ENCODE peak calls at places on chromosomes 3 and 15, in four cellular contexts. X, J, Y and Q are unnamed samples.

GRCh38 chr3:4850211-4850927 is 128.9 kb upstream of the BHLHE40 start:
- DNase-seq in Y (peak; percentile 78), X (no peak), J (no peak), Q (no peak)

GRCh38 chr3:146803746-146804145 is 198.6 kb upstream of the PLSCR5 start:
- DNase-seq in X (peak; percentile 91), Y (peak; percentile 89), J (peak; percentile 60), Q (no peak)

GRCh38 chr3:99753268-99753975 is 64.2 kb upstream of the CMSS1 start:
- DNase-seq in X (peak; percentile 69), Y (peak; percentile 81), J (peak; percentile 86), Q (peak; percentile 63)

GRCh38 chr3:190514163-190515153 is 573 bp downstream of the IL1RAP start:
- DNase-seq in X (peak; percentile 38), J (peak; percentile 60), Y (peak; percentile 60), Q (peak; percentile 44)

GRCh38 chr3:152219225-152219624 is 49.5 kb upstream of the MBNL1 start:
- DNase-seq in J (no peak), X (no peak), Y (no peak), Q (no peak)

GRCh38 chr3:13829311-13829710 is 50.6 kb downstream of the WNT7A start:
- DNase-seq in J (no peak), X (no peak), Y (no peak), Q (no peak)

GRCh38 chr3:101638262-101638745 is 38.6 kb downstream of the ZBTB11 start:
- DNase-seq in X (no peak), J (no peak), Y (no peak), Q (no peak)

GRCh38 chr3:64187065-64187959 is 38.0 kb downstream of the PRICKLE2 start:
- DNase-seq in J (peak; percentile 99), X (peak; percentile 98), Y (peak; percentile 99), Q (peak; percentile 99)

GRCh38 chr15:77659350-77660321 is 26.9 kb upstream of the LINGO1 start:
- DNase-seq in Y (peak; percentile 31), X (peak; percentile 38), J (peak; percentile 25), Q (peak; percentile 28)

GRCh38 chr3:157115069-157116006 is 44.6 kb downstream of the CCNL1 start:
- DNase-seq in J (peak; percentile 38), X (peak; percentile 21), Y (peak; percentile 84), Q (peak; percentile 84)

GRCh38 chr3:73055583-73056364 is 5.7 kb upstream of the EBLN2 start:
- DNase-seq in X (no peak), J (no peak), Y (no peak), Q (peak; percentile 45)

GRCh38 chr3:25664066-25664809 is 469 bp downstream of the TOP2B start:
- DNase-seq in Y (peak; percentile 72), X (peak; percentile 39), J (peak; percentile 41), Q (no peak)

GRCh38 chr15:82043130-82043673 is 2.6 kb downstream of the MEX3B start:
- DNase-seq in J (no peak), X (no peak), Y (peak; percentile 8), Q (no peak)

GRCh38 chr3:61665121-61665520 is 103.8 kb downstream of the PTPRG start:
- DNase-seq in X (no peak), Y (no peak), J (no peak), Q (no peak)

GRCh38 chr3:172410702-172411477 is 37.4 kb downstream of the GHSR start:
- DNase-seq in J (no peak), X (no peak), Y (no peak), Q (no peak)

GRCh38 chr3:125051715-125052581 is 3.8 kb downstream of the HEG1 start:
- DNase-seq in X (peak; percentile 86), Y (peak; percentile 95), J (peak; percentile 91), Q (peak; percentile 62)

GRCh38 chr15:33021806-33022389 is 172.6 kb downstream of the FMN1 start:
- DNase-seq in X (peak; percentile 57), J (peak; percentile 75), Y (peak; percentile 52), Q (peak; percentile 69)

GRCh38 chr15:91919014-91919534 is 65.6 kb downstream of the SLCO3A1 start:
- DNase-seq in Y (peak; percentile 73), X (no peak), J (no peak), Q (no peak)

GRCh38 chr3:60588806-60589205 is 662.4 kb downstream of the FHIT start:
- DNase-seq in Y (peak; percentile 87), J (peak; percentile 85), X (peak; percentile 39), Q (peak; percentile 98)

GRCh38 chr15:50652671-50653070 is 33.9 kb downstream of the TRPM7 start:
- DNase-seq in J (no peak), Y (no peak), X (no peak), Q (no peak)

GRCh38 chr3:172647823-172648222 is 63.0 kb downstream of the NCEH1 start:
- DNase-seq in X (no peak), J (no peak), Y (no peak), Q (peak; percentile 59)

GRCh38 chr3:66692751-66693140 is 191.9 kb upstream of the LRIG1 start:
- DNase-seq in J (no peak), X (no peak), Y (peak; percentile 9), Q (no peak)

GRCh38 chr15:73800662-73801345 is 47.7 kb upstream of the INSYN1 start:
- DNase-seq in Y (peak; percentile 93), J (peak; percentile 87), X (peak; percentile 80), Q (peak; percentile 74)

GRCh38 chr3:194201953-194202666 is 66.2 kb downstream of the HES1 start:
- DNase-seq in X (no peak), Y (no peak), J (no peak), Q (peak; percentile 23)

GRCh38 chr3:194205675-194206133 is 69.8 kb downstream of the HES1 start:
- DNase-seq in X (no peak), Y (peak; percentile 33), J (no peak), Q (peak; percentile 30)

GRCh38 chr3:194204036-194204792 is 68.3 kb downstream of the HES1 start:
- DNase-seq in X (no peak), J (no peak), Y (no peak), Q (no peak)

GRCh38 chr3:194204793-194205065 is 68.8 kb downstream of the HES1 start:
- DNase-seq in X (no peak), J (no peak), Y (no peak), Q (peak; percentile 77)

GRCh38 chr3:194203482-194204035 is 67.6 kb downstream of the HES1 start:
- DNase-seq in J (no peak), X (no peak), Y (no peak), Q (peak; percentile 28)
- H3K4me3 ChIP-seq in J (no peak overlapping the region), X (no peak overlapping the region), Y (no peak overlapping the region), Q (peak overlapping the region; percentile 44)

GRCh38 chr3:12733566-12733965 is 25.5 kb downstream of the TMEM40 start:
- DNase-seq in X (no peak), Y (no peak), J (no peak), Q (no peak)

GRCh38 chr3:12729313-12729676 is 29.8 kb downstream of the TMEM40 start:
- DNase-seq in X (no peak), J (peak; percentile 60), Y (peak; percentile 68), Q (no peak)

GRCh38 chr3:12727937-12728336 is 31.1 kb downstream of the TMEM40 start:
- DNase-seq in Y (no peak), J (no peak), X (no peak), Q (no peak)

GRCh38 chr3:12727481-12727880 is 31.6 kb downstream of the TMEM40 start:
- DNase-seq in Y (no peak), X (no peak), J (no peak), Q (no peak)

DNA sequence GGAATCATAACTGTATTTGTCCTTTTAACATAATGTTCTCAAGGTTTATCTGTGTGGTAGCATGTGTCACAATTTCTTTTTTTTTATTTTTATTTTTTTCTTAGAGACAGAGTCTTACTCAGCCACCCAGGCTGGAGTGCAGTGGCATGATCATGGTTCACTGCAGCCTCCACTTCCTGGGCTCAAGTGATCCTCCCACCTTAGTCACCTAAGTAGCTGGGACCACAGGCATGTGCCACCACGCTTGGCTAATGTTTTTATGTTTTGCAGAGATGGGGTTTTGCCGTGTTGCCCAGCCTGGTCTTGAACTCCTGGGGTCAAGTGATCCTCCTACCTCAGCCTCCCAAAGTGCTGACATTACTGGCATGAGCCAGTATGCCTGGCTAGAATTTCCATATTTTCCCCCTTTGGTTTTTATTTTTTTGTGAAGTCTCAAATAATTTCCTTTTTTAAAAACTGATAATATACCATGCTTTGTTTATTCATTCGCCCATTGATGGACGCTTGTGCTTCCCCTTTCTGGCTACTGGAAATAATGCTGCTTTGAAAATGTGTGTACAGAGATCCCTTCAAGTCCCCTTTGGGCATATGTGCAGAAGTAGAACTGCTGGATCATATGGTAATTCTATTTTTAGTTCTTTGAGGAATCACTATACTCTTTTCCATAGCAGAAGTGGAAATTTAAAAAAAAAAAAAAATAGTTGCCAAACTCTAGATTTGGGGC is 28.4 kb downstream of the TMEM40 start:
- DNase-seq in J (no peak), Y (peak; percentile 34), X (no peak), Q (peak; percentile 69)
- TF ChIP-seq CTCF in J (no peak), Y (no peak), X (no peak), Q (no peak)

DNA sequence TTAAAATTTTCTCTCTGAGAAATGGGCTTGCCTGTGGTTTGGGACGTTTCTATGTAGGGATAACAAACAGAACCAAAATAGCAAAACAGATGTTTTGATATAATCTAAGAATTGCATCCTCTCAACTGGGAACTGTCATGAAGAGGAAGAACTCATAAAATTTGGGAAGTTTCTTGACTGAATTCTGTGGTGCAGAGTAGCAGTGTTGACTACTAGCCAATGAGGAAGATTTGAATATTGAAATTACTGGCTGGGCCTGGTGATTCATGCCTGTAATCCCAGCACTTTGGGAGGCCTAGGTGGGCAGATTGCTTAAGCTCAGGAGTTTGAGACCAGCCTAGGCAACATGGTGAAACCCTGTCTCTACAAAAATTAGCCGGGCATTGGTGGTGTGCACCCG is 42.2 kb downstream of the ZNF609 start:
- DNase-seq in X (no peak), J (peak; percentile 28), Y (peak; percentile 21), Q (peak; percentile 22)
- H3K36me3 ChIP-seq in X (peaks cover 7% of the 10 kb centered on the region), J (peaks cover 23% of the 10 kb centered on the region), Y (peaks cover 9% of the 10 kb centered on the region), Q (peaks cover 8% of the 10 kb centered on the region)

GRCh38 chr3:122258757-122259371 is 66.2 kb upstream of the CSTA start:
- DNase-seq in X (peak; percentile 43), Y (peak; percentile 56), J (peak; percentile 56), Q (peak; percentile 66)
- H3K4me3 ChIP-seq in X (no peak overlapping the region), Y (no peak overlapping the region), J (no peak overlapping the region), Q (no peak overlapping the region)